ENCODE peak calls at places on chromosome 18, in four cellular contexts. P, D, H and R are unnamed samples.

GRCh38 chr18:35620765-35621164 is 39.2 kb downstream of the GALNT1 start:
- DNase-seq in H (no peak), P (no peak), D (no peak), R (no peak)

GRCh38 chr18:8260319-8260718 is 348.9 kb upstream of the RAB12 start:
- DNase-seq in H (no peak), P (no peak), D (no peak), R (no peak)

GRCh38 chr18:80176334-80177080 is 67.4 kb downstream of the ADNP2 start:
- DNase-seq in H (no peak), P (no peak), D (no peak), R (no peak)

GRCh38 chr18:39976771-39977170 is 1978.3 kb upstream of the PIK3C3 start:
- DNase-seq in P (no peak), D (no peak), H (no peak), R (no peak)

GRCh38 chr18:2884706-2885285 is 38.0 kb downstream of the EMILIN2 start:
- DNase-seq in H (no peak), D (no peak), P (no peak), R (no peak)

GRCh38 chr18:62452280-62452824 is 70.5 kb upstream of the ZCCHC2 start:
- DNase-seq in H (no peak), D (no peak), P (peak; percentile 17), R (no peak)

GRCh38 chr18:11785444-11786055 is 65.7 kb upstream of the CHMP1B start:
- DNase-seq in P (no peak), H (no peak), D (no peak), R (no peak)

GRCh38 chr18:79294235-79294634 is 101.5 kb upstream of the NFATC1 start:
- DNase-seq in P (no peak), H (no peak), D (no peak), R (no peak)

GRCh38 chr18:74989134-74989533 is 219.8 kb downstream of the PTGR3 start:
- DNase-seq in H (no peak), P (no peak), D (no peak), R (no peak)

GRCh38 chr18:76819411-76820136 is 2.8 kb upstream of the ZNF236 start:
- DNase-seq in H (no peak), D (no peak), P (no peak), R (no peak)

GRCh38 chr18:76816127-76816526 is 6.2 kb upstream of the ZNF236 start:
- DNase-seq in D (no peak), P (no peak), H (no peak), R (no peak)

GRCh38 chr18:76808561-76808960 is 13.8 kb upstream of the ZNF236 start:
- DNase-seq in P (no peak), D (no peak), H (no peak), R (no peak)

GRCh38 chr18:76817888-76818611 is 4.3 kb upstream of the ZNF236 start:
- DNase-seq in H (no peak), P (peak; percentile 19), D (no peak), R (no peak)

GRCh38 chr18:76814256-76814655 is 8.1 kb upstream of the ZNF236 start:
- DNase-seq in H (no peak), P (no peak), D (no peak), R (no peak)
- TF ChIP-seq CTCF in H (no peak), P (no peak), D (no peak), R (no peak)

DNA sequence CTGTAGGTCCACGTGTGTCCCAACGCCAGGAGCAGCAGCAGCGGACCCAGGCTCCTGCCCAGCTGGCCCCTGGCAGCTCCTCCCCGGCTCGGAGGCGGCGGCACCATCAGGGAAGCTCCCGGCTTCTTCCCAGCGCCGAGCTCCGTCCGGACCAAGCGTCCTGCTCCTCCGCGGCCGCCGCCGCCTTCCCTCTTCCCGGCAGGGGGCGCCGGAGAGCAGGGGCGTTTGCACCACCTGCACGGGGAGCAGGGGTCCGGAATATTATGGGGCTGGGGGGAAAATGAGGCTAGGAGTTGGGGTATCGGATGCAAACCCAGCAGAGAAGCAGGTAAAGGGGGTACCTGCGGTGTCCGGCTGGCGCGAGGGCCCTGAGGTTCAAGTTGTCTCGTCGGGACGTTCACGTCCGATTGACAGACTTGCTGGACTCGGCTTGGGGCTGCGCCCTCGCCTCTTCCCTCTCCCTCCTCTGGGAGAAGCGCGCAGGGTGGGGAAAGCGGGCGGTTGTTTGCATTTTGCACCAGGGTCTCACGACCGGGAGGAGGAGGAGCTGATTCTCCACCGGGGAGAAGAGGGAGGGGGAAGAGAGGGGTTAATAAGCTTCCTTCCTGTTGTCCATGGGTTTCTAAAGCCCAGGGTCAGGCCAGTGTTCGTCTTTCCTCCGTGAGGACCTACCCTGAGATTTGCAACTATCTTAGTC is at the start of gene CCBE1:
- DNase-seq in P (peak; percentile 34), D (peak; percentile 29), H (peak; percentile 28), R (peak; percentile 53)
- TF ChIP-seq POLR2A in P (no peak), D (no peak), H (no peak), R (no peak)

GRCh38 chr18:28159055-28159454 is 17.9 kb downstream of the CDH2 start:
- DNase-seq in P (no peak), H (no peak), D (no peak), R (no peak)

GRCh38 chr18:28163201-28163778 is 13.6 kb downstream of the CDH2 start:
- DNase-seq in D (no peak), P (no peak), H (no peak), R (no peak)

GRCh38 chr18:28158083-28158581 is 18.8 kb downstream of the CDH2 start:
- DNase-seq in H (no peak), P (no peak), D (no peak), R (no peak)

GRCh38 chr18:28164772-28165483 is 12.0 kb downstream of the CDH2 start:
- DNase-seq in D (no peak), H (no peak), P (no peak), R (no peak)

GRCh38 chr18:28161608-28162599 is 15.0 kb downstream of the CDH2 start:
- DNase-seq in P (no peak), H (no peak), D (no peak), R (no peak)
- H3K4me1 ChIP-seq in P (no peaks in the 10 kb centered on the region), H (no peaks in the 10 kb centered on the region), D (no peaks in the 10 kb centered on the region), R (no peaks in the 10 kb centered on the region)

GRCh38 chr18:38367473-38367872 is 801.9 kb upstream of the CELF4 start:
- DNase-seq in P (no peak), H (no peak), D (no peak), R (no peak)
- TF ChIP-seq CTCF in P (no peak), H (no peak), D (no peak), R (no peak)

GRCh38 chr18:12990662-12990976 is 543 bp upstream of the CEP192 start:
- DNase-seq in P (no peak), H (no peak), D (no peak), R (no peak)

GRCh38 chr18:12991839-12992216 is 666 bp downstream of the CEP192 start:
- DNase-seq in D (no peak), P (no peak), H (no peak), R (no peak)

GRCh38 chr18:12990977-12991838 is at the start of gene CEP192:
- DNase-seq in H (peak; percentile 94), D (peak; percentile 98), P (peak; percentile 98), R (peak; percentile 97)

GRCh38 chr18:12989397-12990127 is 1.6 kb upstream of the CEP192 start:
- DNase-seq in D (no peak), P (no peak), H (no peak), R (no peak)

DNA sequence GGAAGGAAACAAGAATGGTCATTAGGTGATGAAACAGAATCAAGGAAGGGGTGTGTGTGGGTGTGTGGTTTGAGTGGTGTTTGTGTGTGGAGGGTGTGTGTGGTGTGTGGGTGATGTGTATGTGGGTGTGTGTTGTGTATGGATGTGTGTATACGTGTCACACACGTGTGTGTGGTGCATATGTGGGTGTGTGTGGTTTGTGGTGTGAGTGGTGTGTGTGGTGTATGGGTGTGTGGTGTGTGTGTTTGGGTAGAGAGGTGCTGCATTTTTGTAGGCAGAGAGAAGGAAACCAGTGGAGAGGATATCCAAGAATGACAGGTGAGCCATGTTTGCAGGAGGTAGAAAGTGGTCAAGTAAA is 1.1 kb upstream of the CEP192 start:
- DNase-seq in P (no peak), D (no peak), H (no peak), R (no peak)
- TF ChIP-seq POLR2A in P (no peak), D (no peak), H (no peak), R (no peak)

GRCh38 chr18:49024408-49024807 is 73.6 kb upstream of the SMAD7 start:
- DNase-seq in D (no peak), P (no peak), H (no peak), R (no peak)

GRCh38 chr18:49022311-49023280 is 71.8 kb upstream of the SMAD7 start:
- DNase-seq in P (no peak), H (no peak), D (no peak), R (no peak)

GRCh38 chr18:49023938-49024341 is 73.2 kb upstream of the SMAD7 start:
- DNase-seq in D (no peak), H (no peak), P (no peak), R (no peak)

GRCh38 chr18:49024808-49025361 is 74.1 kb upstream of the SMAD7 start:
- DNase-seq in P (no peak), D (no peak), H (no peak), R (no peak)

DNA sequence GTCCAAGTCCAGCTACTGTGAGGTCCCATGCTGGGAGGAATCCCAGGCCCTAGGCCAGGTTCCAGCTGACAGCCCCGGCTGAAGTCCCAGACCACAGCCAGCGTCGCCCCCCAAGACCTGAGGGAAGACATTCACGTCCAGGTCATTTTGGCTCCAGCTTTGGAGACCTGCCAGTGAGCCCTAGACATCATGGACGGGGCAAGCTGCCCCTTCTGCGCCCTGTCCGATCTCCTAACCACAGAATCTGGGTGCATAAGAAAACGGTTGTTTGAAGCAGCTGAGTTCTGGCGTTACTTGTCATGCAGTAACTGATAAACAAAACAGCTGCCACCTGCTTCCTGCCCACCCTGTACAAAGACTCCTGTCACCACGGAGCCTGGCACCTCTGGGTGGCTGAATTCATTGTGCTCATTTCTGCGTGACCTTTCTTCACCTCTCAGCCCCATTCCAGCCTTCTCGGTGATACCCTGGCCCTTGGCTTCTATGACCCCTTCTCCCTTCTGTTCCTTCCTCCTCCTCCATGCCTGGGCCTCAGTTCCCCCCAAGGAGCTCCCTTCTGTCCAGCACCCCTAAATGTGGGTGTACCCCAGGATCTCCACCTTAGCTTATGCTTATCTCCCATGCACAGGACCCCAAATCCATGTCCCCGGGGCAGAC is 72.6 kb upstream of the SMAD7 start:
- DNase-seq in H (no peak), P (no peak), D (no peak), R (no peak)
- H3K4me1 ChIP-seq in H (no peaks in the 10 kb centered on the region), P (peaks cover 14% of the 10 kb centered on the region), D (peaks cover 15% of the 10 kb centered on the region), R (no peaks in the 10 kb centered on the region)

GRCh38 chr18:58493516-58494253 is 135.2 kb downstream of the ALPK2 start:
- DNase-seq in H (peak; percentile 59), P (peak; percentile 80), D (peak; percentile 56), R (peak; percentile 65)

GRCh38 chr18:58490238-58490637 is 138.7 kb downstream of the ALPK2 start:
- DNase-seq in P (no peak), D (no peak), H (no peak), R (no peak)

GRCh38 chr18:58493070-58493469 is 135.8 kb downstream of the ALPK2 start:
- DNase-seq in P (no peak), D (no peak), H (no peak), R (no peak)

GRCh38 chr18:58491113-58491696 is 137.7 kb downstream of the ALPK2 start:
- DNase-seq in H (no peak), P (no peak), D (no peak), R (no peak)

GRCh38 chr18:58491773-58492752 is 136.8 kb downstream of the ALPK2 start:
- DNase-seq in P (no peak), H (no peak), D (no peak), R (no peak)
- TF ChIP-seq CTCF in P (no peak), H (no peak), D (peak; percentile 19), R (no peak)